ENCODE peak calls at places on chromosomes 6 and 20, in four cellular contexts. B is OCI-LY7; D is heart left ventricle; R is naive thymus-derived CD4-positive, alpha-beta T cell. M is an unnamed sample.

GRCh38 chr6:132023490-132023889 is 72.3 kb upstream of the CCN2 start:
- DNase-seq in B (no peak), D (no peak), R (no peak), M (no peak)

GRCh38 chr20:47175501-47175900 is 181.0 kb downstream of the ZMYND8 start:
- DNase-seq in B (no peak), D (peak; percentile 38), R (no peak), M (no peak)

GRCh38 chr20:24981750-24982149 is 10.8 kb downstream of the APMAP start:
- DNase-seq in B (no peak), D (peak; percentile 70), R (no peak), M (no peak)

GRCh38 chr6:37862992-37863391 is 43.5 kb downstream of the ZFAND3 start:
- DNase-seq in B (no peak), D (no peak), R (no peak), M (no peak)

GRCh38 chr20:43963872-43964791 is 49.5 kb downstream of the TOX2 start:
- DNase-seq in B (no peak), D (peak; percentile 73), R (no peak), M (peak; percentile 98)

GRCh38 chr20:48180039-48180438 is 394.8 kb upstream of the SULF2 start:
- DNase-seq in B (no peak), D (no peak), R (no peak), M (no peak)

GRCh38 chr6:50824505-50824904 is 5.8 kb downstream of the TFAP2B start:
- DNase-seq in B (no peak), D (no peak), R (no peak), M (no peak)

GRCh38 chr20:34859826-34860545 is 12.7 kb downstream of the GGT7 start:
- DNase-seq in B (no peak), D (no peak), R (peak; percentile 8), M (no peak)

GRCh38 chr6:52260634-52261033 is 16.3 kb upstream of the IL17F start:
- DNase-seq in B (no peak), D (no peak), R (no peak), M (no peak)

GRCh38 chr6:35435075-35435837 is 16.9 kb upstream of the FANCE start:
- DNase-seq in B (no peak), D (peak; percentile 65), R (no peak), M (no peak)

GRCh38 chr6:551829-552350 is 105.0 kb downstream of the HUS1B start:
- DNase-seq in B (no peak), D (no peak), R (no peak), M (no peak)

GRCh38 chr6:128311944-128312570 is 208.3 kb downstream of the PTPRK start:
- DNase-seq in B (no peak), D (no peak), R (no peak), M (peak; percentile 10)

GRCh38 chr6:27672113-27672799 is 199.4 kb upstream of the ZNF184 start:
- DNase-seq in B (no peak), D (no peak), R (no peak), M (no peak)

GRCh38 chr20:50389808-50390684 is 120.1 kb upstream of the PTPN1 start:
- DNase-seq in B (no peak), D (no peak), R (no peak), M (no peak)

GRCh38 chr6:85537055-85537494 is 56.6 kb downstream of the SNX14 start:
- DNase-seq in B (peak; percentile 29), D (no peak), R (no peak), M (peak; percentile 3)

GRCh38 chr6:78605909-78606446 is 261.4 kb upstream of the IRAK1BP1 start:
- DNase-seq in B (no peak), D (no peak), R (no peak), M (no peak)

GRCh38 chr6:147203311-147204059 is 732 bp upstream of the STXBP5 start:
- DNase-seq in B (peak; percentile 82), D (peak; percentile 83), R (peak; percentile 79), M (peak; percentile 36)

GRCh38 chr6:143634486-143634885 is 43.3 kb upstream of the PHACTR2 start:
- DNase-seq in B (no peak), D (no peak), R (no peak), M (peak; percentile 3)

GRCh38 chr6:133889557-133890301 is 816 bp downstream of the TCF21 start:
- DNase-seq in B (no peak), D (peak; percentile 53), R (no peak), M (no peak)

GRCh38 chr6:148395583-148396101 is 53.0 kb downstream of the SASH1 start:
- DNase-seq in B (no peak), D (peak; percentile 60), R (no peak), M (no peak)

GRCh38 chr6:89997456-89998445 is 103.5 kb downstream of the GJA10 start:
- DNase-seq in B (no peak), D (no peak), R (no peak), M (no peak)

GRCh38 chr6:39422273-39422672 is 99.8 kb upstream of the KCNK16 start:
- DNase-seq in B (no peak), D (no peak), R (no peak), M (no peak)

GRCh38 chr20:44068780-44069191 is 118.2 kb downstream of the JPH2 start:
- DNase-seq in B (no peak), D (no peak), R (no peak), M (no peak)

GRCh38 chr6:163634514-163635171 is 220.1 kb downstream of the QKI start:
- DNase-seq in B (no peak), D (no peak), R (no peak), M (no peak)

GRCh38 chr6:82040405-82041221 is 206.9 kb downstream of the IBTK start:
- DNase-seq in B (peak; percentile 24), D (no peak), R (no peak), M (peak; percentile 21)

GRCh38 chr20:17612975-17613327 is 43.1 kb downstream of the DSTN start:
- DNase-seq in B (no peak), D (no peak), R (no peak), M (no peak)

GRCh38 chr6:31010393-31011060 is at the start of gene MUC22:
- DNase-seq in B (no peak), D (no peak), R (no peak), M (no peak)

GRCh38 chr6:148423601-148424270 is 81.1 kb downstream of the SASH1 start:
- DNase-seq in B (peak; percentile 10), D (no peak), R (no peak), M (no peak)

GRCh38 chr20:47576516-47577033 is 74.9 kb downstream of the NCOA3 start:
- DNase-seq in B (peak; percentile 72), D (peak; percentile 68), R (no peak), M (no peak)

GRCh38 chr6:166335378-166336366 is 6.7 kb downstream of the SFT2D1 start:
- DNase-seq in B (no peak), D (no peak), R (no peak), M (no peak)

GRCh38 chr20:46713957-46714834 is 4.7 kb downstream of the SLC2A10 start:
- DNase-seq in B (no peak), D (no peak), R (no peak), M (no peak)

GRCh38 chr6:163716690-163717089 is 302.2 kb downstream of the QKI start:
- DNase-seq in B (peak; percentile 71), D (no peak), R (no peak), M (no peak)

GRCh38 chr20:35285806-35286076 is 1.2 kb upstream of the EIF6 start:
- DNase-seq in B (no peak), D (no peak), R (no peak), M (no peak)

GRCh38 chr6:36771145-36771544 is 68.1 kb downstream of the CPNE5 start:
- DNase-seq in B (no peak), D (no peak), R (no peak), M (no peak)

GRCh38 chr6:89071036-89071435 is 9.5 kb upstream of the PNRC1 start:
- DNase-seq in B (no peak), D (no peak), R (no peak), M (no peak)

GRCh38 chr6:160513836-160514235 is 150.2 kb downstream of the LPA start:
- DNase-seq in B (no peak), D (no peak), R (no peak), M (no peak)

GRCh38 chr6:160115421-160115820 is 6.2 kb upstream of the SLC22A1 start:
- DNase-seq in B (no peak), D (no peak), R (no peak), M (no peak)

GRCh38 chr20:32636821-32637220 is 36.9 kb downstream of the C20orf203 start:
- DNase-seq in B (no peak), D (no peak), R (no peak), M (no peak)

GRCh38 chr6:106087548-106088325 is 1.6 kb downstream of the PRDM1 start:
- DNase-seq in B (no peak), D (peak; percentile 57), R (no peak), M (no peak)

GRCh38 chr20:31579245-31579644 is 25.8 kb upstream of the ID1 start:
- DNase-seq in B (no peak), D (no peak), R (no peak), M (no peak)

GRCh38 chr6:14915888-14916832 is 329.7 kb upstream of the JARID2 start:
- DNase-seq in B (no peak), D (no peak), R (no peak), M (no peak)
- H3K4me3 ChIP-seq in B (no peak overlapping the region), D (no peak overlapping the region), R (no peak overlapping the region), M (no peak overlapping the region)

GRCh38 chr6:68639211-68639610 is 4.1 kb downstream of the ADGRB3 start:
- DNase-seq in B (no peak), D (no peak), R (no peak), M (no peak)
- H3K4me3 ChIP-seq in B (no peak overlapping the region), D (no peak overlapping the region), R (no peak overlapping the region), M (no peak overlapping the region)

DNA sequence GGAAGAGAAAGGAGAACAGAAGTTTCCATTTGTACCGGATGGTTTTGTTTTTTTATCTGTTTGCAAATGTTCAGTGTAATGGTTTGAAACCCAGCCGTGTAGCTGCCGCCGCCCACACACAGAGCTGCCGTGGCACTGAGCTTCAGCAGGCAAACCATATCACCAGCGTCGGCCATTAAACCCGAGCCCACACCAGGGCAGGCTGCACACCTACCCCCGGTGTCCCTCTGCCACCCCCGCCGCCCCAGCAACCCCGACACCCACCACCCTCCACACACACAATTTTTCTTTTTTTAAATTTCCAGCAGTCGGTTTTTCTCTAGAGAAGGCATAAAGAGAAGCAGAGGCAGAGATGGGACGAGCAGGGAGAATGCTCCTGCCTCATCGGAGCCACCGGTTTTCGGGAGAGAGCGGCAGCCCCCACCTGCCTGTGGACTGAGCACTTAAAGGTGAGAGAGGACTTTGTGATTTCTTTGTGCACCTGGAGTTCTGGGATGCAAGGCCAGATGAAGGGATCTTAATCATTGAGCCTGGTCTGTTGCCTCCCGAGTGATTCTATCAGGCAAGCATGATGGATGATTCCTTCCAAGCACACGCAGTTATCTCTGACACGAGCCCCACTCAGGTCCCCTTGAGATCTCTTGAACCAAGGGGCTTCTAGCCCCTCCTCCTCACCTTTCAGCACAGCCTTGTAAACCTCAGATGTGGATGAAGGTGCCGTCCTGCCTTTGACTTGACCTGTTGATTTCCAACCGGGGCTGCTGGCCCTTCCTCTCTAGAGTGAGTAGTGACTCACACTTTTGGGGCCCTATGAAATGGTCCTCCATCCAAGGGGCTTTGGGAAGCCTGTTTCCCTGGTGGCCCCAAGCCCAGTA is 17.5 kb upstream of the ZNF831 start:
- DNase-seq in B (no peak), D (no peak), R (no peak), M (no peak)
- H3K4me3 ChIP-seq in B (no peak overlapping the region), D (no peak overlapping the region), R (peak overlapping the region; percentile 60), M (no peak overlapping the region)

GRCh38 chr6:40743690-40744446 is 156.7 kb upstream of the LRFN2 start:
- DNase-seq in B (no peak), D (no peak), R (no peak), M (no peak)
- H3K4me3 ChIP-seq in B (no peak overlapping the region), D (no peak overlapping the region), R (no peak overlapping the region), M (no peak overlapping the region)

GRCh38 chr20:62405108-62405980 is 1.7 kb downstream of the CABLES2 start:
- DNase-seq in B (no peak), D (peak; percentile 65), R (no peak), M (no peak)
- H3K4me3 ChIP-seq in B (peak overlapping the region; percentile 86), D (no peak overlapping the region), R (no peak overlapping the region), M (peak overlapping the region; percentile 77)

M was measured in Jurkat, Clone E6-1.